ENCODE peak calls at places on chromosomes 7 and 10, in nine cellular contexts. One of them, this sample, is unnamed.

GRCh38 chr10:34922138-34922537 is 107.0 kb upstream of the PARD3 start:
- DNase-seq in heart right ventricle: no peak
- DNase-seq in upper lobe of right lung: no peak
- DNase-seq in adipocyte: no peak
- DNase-seq in suprapubic skin: no peak
- DNase-seq in sigmoid colon: no peak
- DNase-seq in fibroblast of lung: no peak
- DNase-seq in SJSA1: no peak
- DNase-seq in hepatocyte: no peak
- DNase-seq in this sample: no peak

GRCh38 chr7:30837581-30837980 is 66.4 kb downstream of the MINDY4 start:
- DNase-seq in heart right ventricle: no peak
- DNase-seq in upper lobe of right lung: no peak
- DNase-seq in adipocyte: no peak
- DNase-seq in suprapubic skin: no peak
- DNase-seq in sigmoid colon: no peak
- DNase-seq in fibroblast of lung: no peak
- DNase-seq in SJSA1: no peak
- DNase-seq in hepatocyte: no peak
- DNase-seq in this sample: no peak

GRCh38 chr10:110446954-110447608 is 50.6 kb upstream of the DUSP5 start:
- DNase-seq in heart right ventricle: no peak
- DNase-seq in upper lobe of right lung: peak; percentile 29
- DNase-seq in adipocyte: peak; percentile 44
- DNase-seq in suprapubic skin: peak; percentile 34
- DNase-seq in sigmoid colon: peak; percentile 48
- DNase-seq in fibroblast of lung: peak; percentile 95
- DNase-seq in SJSA1: peak; percentile 75
- DNase-seq in hepatocyte: no peak
- DNase-seq in this sample: no peak

GRCh38 chr7:92797693-92798092 is 38.7 kb downstream of the CDK6 start:
- DNase-seq in heart right ventricle: no peak
- DNase-seq in upper lobe of right lung: no peak
- DNase-seq in adipocyte: no peak
- DNase-seq in suprapubic skin: no peak
- DNase-seq in sigmoid colon: no peak
- DNase-seq in fibroblast of lung: peak; percentile 44
- DNase-seq in SJSA1: no peak
- DNase-seq in hepatocyte: no peak
- DNase-seq in this sample: no peak

GRCh38 chr10:484441-484924 is 205.0 kb downstream of the DIP2C start:
- DNase-seq in heart right ventricle: no peak
- DNase-seq in upper lobe of right lung: peak; percentile 74
- DNase-seq in adipocyte: peak; percentile 88
- DNase-seq in suprapubic skin: no peak
- DNase-seq in sigmoid colon: no peak
- DNase-seq in fibroblast of lung: peak; percentile 62
- DNase-seq in SJSA1: peak; percentile 59
- DNase-seq in hepatocyte: no peak
- DNase-seq in this sample: no peak

GRCh38 chr10:6036861-6037321 is 25.3 kb downstream of the IL2RA start:
- DNase-seq in heart right ventricle: no peak
- DNase-seq in upper lobe of right lung: no peak
- DNase-seq in adipocyte: no peak
- DNase-seq in suprapubic skin: no peak
- DNase-seq in sigmoid colon: peak; percentile 15
- DNase-seq in fibroblast of lung: no peak
- DNase-seq in SJSA1: peak; percentile 19
- DNase-seq in hepatocyte: no peak
- DNase-seq in this sample: no peak

GRCh38 chr10:44172883-44173557 is 211.9 kb downstream of the CXCL12 start:
- DNase-seq in heart right ventricle: no peak
- DNase-seq in upper lobe of right lung: no peak
- DNase-seq in adipocyte: peak; percentile 39
- DNase-seq in suprapubic skin: no peak
- DNase-seq in sigmoid colon: no peak
- DNase-seq in fibroblast of lung: no peak
- DNase-seq in SJSA1: no peak
- DNase-seq in hepatocyte: no peak
- DNase-seq in this sample: no peak

GRCh38 chr10:93703066-93703465 is 674 bp upstream of the FRA10AC1 start:
- DNase-seq in heart right ventricle: no peak
- DNase-seq in upper lobe of right lung: no peak
- DNase-seq in adipocyte: no peak
- DNase-seq in suprapubic skin: no peak
- DNase-seq in sigmoid colon: no peak
- DNase-seq in fibroblast of lung: peak; percentile 7
- DNase-seq in SJSA1: no peak
- DNase-seq in hepatocyte: no peak
- DNase-seq in this sample: no peak

GRCh38 chr7:143434660-143435059 is 8.6 kb upstream of the TAS2R60 start:
- DNase-seq in heart right ventricle: peak; percentile 51
- DNase-seq in upper lobe of right lung: no peak
- DNase-seq in adipocyte: no peak
- DNase-seq in suprapubic skin: peak; percentile 90
- DNase-seq in sigmoid colon: no peak
- DNase-seq in fibroblast of lung: peak; percentile 6
- DNase-seq in SJSA1: no peak
- DNase-seq in hepatocyte: no peak
- DNase-seq in this sample: no peak

GRCh38 chr7:140027866-140028265 is 34.9 kb downstream of the PARP12 start:
- DNase-seq in heart right ventricle: no peak
- DNase-seq in upper lobe of right lung: no peak
- DNase-seq in adipocyte: no peak
- DNase-seq in suprapubic skin: no peak
- DNase-seq in sigmoid colon: no peak
- DNase-seq in fibroblast of lung: no peak
- DNase-seq in SJSA1: no peak
- DNase-seq in hepatocyte: no peak
- DNase-seq in this sample: no peak

GRCh38 chr10:116470768-116471415 is 43.2 kb downstream of the PNLIPRP3 start:
- DNase-seq in heart right ventricle: no peak
- DNase-seq in upper lobe of right lung: no peak
- DNase-seq in adipocyte: peak; percentile 1
- DNase-seq in suprapubic skin: no peak
- DNase-seq in sigmoid colon: no peak
- DNase-seq in fibroblast of lung: peak; percentile 13
- DNase-seq in SJSA1: no peak
- DNase-seq in hepatocyte: peak; percentile 41
- DNase-seq in this sample: no peak

GRCh38 chr10:62687230-62687748 is 117.2 kb upstream of the ADO start:
- DNase-seq in heart right ventricle: no peak
- DNase-seq in upper lobe of right lung: no peak
- DNase-seq in adipocyte: no peak
- DNase-seq in suprapubic skin: no peak
- DNase-seq in sigmoid colon: no peak
- DNase-seq in fibroblast of lung: peak; percentile 72
- DNase-seq in SJSA1: no peak
- DNase-seq in hepatocyte: no peak
- DNase-seq in this sample: no peak

GRCh38 chr7:43454936-43455518 is 127.9 kb upstream of the STK17A start:
- DNase-seq in heart right ventricle: no peak
- DNase-seq in upper lobe of right lung: no peak
- DNase-seq in adipocyte: peak; percentile 80
- DNase-seq in suprapubic skin: no peak
- DNase-seq in sigmoid colon: no peak
- DNase-seq in fibroblast of lung: peak; percentile 59
- DNase-seq in SJSA1: no peak
- DNase-seq in hepatocyte: peak; percentile 52
- DNase-seq in this sample: no peak

GRCh38 chr7:72292794-72293193 is 119.3 kb downstream of the CALN1 start:
- DNase-seq in heart right ventricle: no peak
- DNase-seq in upper lobe of right lung: no peak
- DNase-seq in adipocyte: no peak
- DNase-seq in suprapubic skin: no peak
- DNase-seq in sigmoid colon: no peak
- DNase-seq in fibroblast of lung: no peak
- DNase-seq in SJSA1: no peak
- DNase-seq in hepatocyte: no peak
- DNase-seq in this sample: no peak

GRCh38 chr10:48251152-48251524 is 23.4 kb downstream of the FRMPD2 start:
- DNase-seq in heart right ventricle: no peak
- DNase-seq in upper lobe of right lung: no peak
- DNase-seq in adipocyte: no peak
- DNase-seq in suprapubic skin: no peak
- DNase-seq in sigmoid colon: peak; percentile 20
- DNase-seq in fibroblast of lung: no peak
- DNase-seq in SJSA1: no peak
- DNase-seq in hepatocyte: no peak
- DNase-seq in this sample: peak; percentile 40

GRCh38 chr7:54581511-54581910 is 39.3 kb downstream of the VSTM2A start:
- DNase-seq in heart right ventricle: no peak
- DNase-seq in upper lobe of right lung: no peak
- DNase-seq in adipocyte: no peak
- DNase-seq in suprapubic skin: no peak
- DNase-seq in sigmoid colon: no peak
- DNase-seq in fibroblast of lung: peak; percentile 4
- DNase-seq in SJSA1: no peak
- DNase-seq in hepatocyte: no peak
- DNase-seq in this sample: no peak

GRCh38 chr10:92363498-92363897 is 72.5 kb downstream of the MARCHF5 start:
- DNase-seq in heart right ventricle: no peak
- DNase-seq in upper lobe of right lung: no peak
- DNase-seq in adipocyte: no peak
- DNase-seq in suprapubic skin: no peak
- DNase-seq in sigmoid colon: no peak
- DNase-seq in fibroblast of lung: no peak
- DNase-seq in SJSA1: no peak
- DNase-seq in hepatocyte: no peak
- DNase-seq in this sample: no peak

GRCh38 chr10:9957352-9957751 is 1060.3 kb upstream of the CELF2 start:
- DNase-seq in heart right ventricle: no peak
- DNase-seq in upper lobe of right lung: no peak
- DNase-seq in adipocyte: no peak
- DNase-seq in suprapubic skin: no peak
- DNase-seq in sigmoid colon: no peak
- DNase-seq in fibroblast of lung: peak; percentile 93
- DNase-seq in SJSA1: no peak
- DNase-seq in hepatocyte: peak; percentile 26
- DNase-seq in this sample: no peak

GRCh38 chr7:94250984-94251383 is 143.7 kb upstream of the COL1A2 start:
- DNase-seq in heart right ventricle: no peak
- DNase-seq in upper lobe of right lung: no peak
- DNase-seq in adipocyte: no peak
- DNase-seq in suprapubic skin: no peak
- DNase-seq in sigmoid colon: no peak
- DNase-seq in fibroblast of lung: no peak
- DNase-seq in SJSA1: no peak
- DNase-seq in hepatocyte: peak; percentile 16
- DNase-seq in this sample: no peak

GRCh38 chr10:71927159-71927558 is 37.0 kb upstream of the CHST3 start:
- DNase-seq in heart right ventricle: no peak
- DNase-seq in upper lobe of right lung: no peak
- DNase-seq in adipocyte: no peak
- DNase-seq in suprapubic skin: no peak
- DNase-seq in sigmoid colon: no peak
- DNase-seq in fibroblast of lung: no peak
- DNase-seq in SJSA1: no peak
- DNase-seq in hepatocyte: no peak
- DNase-seq in this sample: no peak

GRCh38 chr10:121681171-121681752 is 83.0 kb upstream of the FGFR2 start:
- DNase-seq in heart right ventricle: no peak
- DNase-seq in upper lobe of right lung: no peak
- DNase-seq in adipocyte: no peak
- DNase-seq in suprapubic skin: no peak
- DNase-seq in sigmoid colon: no peak
- DNase-seq in fibroblast of lung: no peak
- DNase-seq in SJSA1: no peak
- DNase-seq in hepatocyte: no peak
- DNase-seq in this sample: no peak
- H3K4me1 ChIP-seq in heart right ventricle: no peaks in the 10 kb centered on the region
- H3K4me1 ChIP-seq in upper lobe of right lung: no peaks in the 10 kb centered on the region
- H3K4me1 ChIP-seq in adipocyte: no peaks in the 10 kb centered on the region
- H3K4me1 ChIP-seq in suprapubic skin: no peaks in the 10 kb centered on the region
- H3K4me1 ChIP-seq in sigmoid colon: no peaks in the 10 kb centered on the region
- H3K4me1 ChIP-seq in fibroblast of lung: no peaks in the 10 kb centered on the region
- H3K4me1 ChIP-seq in SJSA1: no peaks in the 10 kb centered on the region
- H3K4me1 ChIP-seq in hepatocyte: peaks cover 13% of the 10 kb centered on the region
- H3K4me1 ChIP-seq in this sample: no peaks in the 10 kb centered on the region

GRCh38 chr10:66926841-66927240 is 1.0 kb downstream of the LRRTM3 start:
- DNase-seq in heart right ventricle: no peak
- DNase-seq in upper lobe of right lung: no peak
- DNase-seq in adipocyte: no peak
- DNase-seq in suprapubic skin: no peak
- DNase-seq in sigmoid colon: no peak
- DNase-seq in fibroblast of lung: no peak
- DNase-seq in SJSA1: no peak
- DNase-seq in hepatocyte: no peak
- DNase-seq in this sample: no peak
- H3K4me1 ChIP-seq in heart right ventricle: peaks cover 6% of the 10 kb centered on the region
- H3K4me1 ChIP-seq in upper lobe of right lung: no peaks in the 10 kb centered on the region
- H3K4me1 ChIP-seq in adipocyte: peaks cover 5% of the 10 kb centered on the region
- H3K4me1 ChIP-seq in suprapubic skin: peaks cover 16% of the 10 kb centered on the region
- H3K4me1 ChIP-seq in sigmoid colon: peaks cover 15% of the 10 kb centered on the region
- H3K4me1 ChIP-seq in fibroblast of lung: no peaks in the 10 kb centered on the region
- H3K4me1 ChIP-seq in SJSA1: no peaks in the 10 kb centered on the region
- H3K4me1 ChIP-seq in hepatocyte: no peaks in the 10 kb centered on the region
- H3K4me1 ChIP-seq in this sample: no peaks in the 10 kb centered on the region

DNA sequence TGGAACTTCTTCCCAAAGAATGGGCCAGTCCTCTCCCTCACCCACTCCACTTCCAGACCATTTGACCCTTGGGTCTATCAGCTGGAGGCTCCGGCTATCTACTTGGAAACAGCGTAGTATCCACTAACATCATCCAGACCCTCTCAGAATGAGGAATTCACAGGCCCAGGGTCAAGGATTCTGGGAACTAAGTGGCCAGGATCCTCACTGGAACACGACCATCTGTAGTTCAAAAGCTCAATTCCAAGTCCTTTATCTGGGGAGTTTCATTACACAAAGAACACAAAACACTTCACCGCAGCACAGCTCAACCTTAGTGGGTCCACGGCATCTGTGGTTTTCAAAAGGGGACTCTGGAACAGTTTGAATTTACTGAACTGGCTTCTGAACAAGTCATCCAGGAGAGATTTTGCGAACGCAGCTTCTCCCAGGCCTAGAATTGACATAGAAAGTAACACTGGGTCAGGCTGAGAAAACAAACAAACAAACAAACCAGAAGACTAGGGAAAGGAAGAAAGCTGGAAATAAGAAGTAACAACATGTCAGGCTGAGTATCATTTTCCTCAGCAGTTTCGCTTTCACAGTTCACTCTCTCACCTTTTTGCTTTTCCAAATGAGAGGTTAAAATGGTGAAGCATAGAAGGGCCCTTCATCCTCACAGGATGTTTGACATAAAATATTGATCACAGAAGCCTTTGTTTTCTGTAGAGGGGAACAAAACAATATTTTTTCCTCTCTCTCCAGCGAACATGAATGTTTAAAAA is 57.6 kb upstream of the USP6NL start:
- DNase-seq in heart right ventricle: no peak
- DNase-seq in upper lobe of right lung: no peak
- DNase-seq in adipocyte: no peak
- DNase-seq in suprapubic skin: peak; percentile 52
- DNase-seq in sigmoid colon: no peak
- DNase-seq in fibroblast of lung: no peak
- DNase-seq in SJSA1: no peak
- DNase-seq in hepatocyte: no peak
- DNase-seq in this sample: no peak
- H3K4me1 ChIP-seq in heart right ventricle: peaks cover 5% of the 10 kb centered on the region
- H3K4me1 ChIP-seq in upper lobe of right lung: no peaks in the 10 kb centered on the region
- H3K4me1 ChIP-seq in adipocyte: no peaks in the 10 kb centered on the region
- H3K4me1 ChIP-seq in suprapubic skin: peaks cover 7% of the 10 kb centered on the region
- H3K4me1 ChIP-seq in sigmoid colon: no peaks in the 10 kb centered on the region
- H3K4me1 ChIP-seq in fibroblast of lung: no peaks in the 10 kb centered on the region
- H3K4me1 ChIP-seq in SJSA1: no peaks in the 10 kb centered on the region
- H3K4me1 ChIP-seq in hepatocyte: no peaks in the 10 kb centered on the region
- H3K4me1 ChIP-seq in this sample: no peaks in the 10 kb centered on the region

GRCh38 chr10:103467391-103467790 is 8.7 kb upstream of the CALHM1 start:
- DNase-seq in heart right ventricle: no peak
- DNase-seq in upper lobe of right lung: no peak
- DNase-seq in adipocyte: no peak
- DNase-seq in suprapubic skin: no peak
- DNase-seq in sigmoid colon: no peak
- DNase-seq in fibroblast of lung: no peak
- DNase-seq in SJSA1: no peak
- DNase-seq in hepatocyte: no peak
- DNase-seq in this sample: no peak
- H3K4me1 ChIP-seq in heart right ventricle: no peaks in the 10 kb centered on the region
- H3K4me1 ChIP-seq in upper lobe of right lung: no peaks in the 10 kb centered on the region
- H3K4me1 ChIP-seq in adipocyte: peaks cover 22% of the 10 kb centered on the region
- H3K4me1 ChIP-seq in suprapubic skin: peaks cover 8% of the 10 kb centered on the region
- H3K4me1 ChIP-seq in sigmoid colon: no peaks in the 10 kb centered on the region
- H3K4me1 ChIP-seq in fibroblast of lung: peaks cover 2% of the 10 kb centered on the region
- H3K4me1 ChIP-seq in SJSA1: peaks cover 13% of the 10 kb centered on the region
- H3K4me1 ChIP-seq in hepatocyte: no peaks in the 10 kb centered on the region
- H3K4me1 ChIP-seq in this sample: no peaks in the 10 kb centered on the region